ENCODE peak calls at places on chromosomes 2 and 18, in five cellular contexts. H is neuronal stem cell, L is H9, Q is trophoblast cell, C is H1. D is an unnamed sample.
A peak's percentile ranks its signal among the peaks of the same experiment; 100 is the strongest.

GRCh38 chr2:188068093-188068492 is 223.6 kb upstream of the GULP1 start:
- DNase-seq in L (no peak), H (no peak), C (no peak), Q (no peak), D (peak; percentile 51)

GRCh38 chr2:16624419-16624745 is 41.3 kb downstream of the CYRIA start:
- DNase-seq in L (no peak), H (no peak), Q (peak; percentile 81), C (no peak), D (no peak)

GRCh38 chr2:172429351-172429968 is 2.1 kb downstream of the ITGA6 start:
- DNase-seq in Q (peak; percentile 81), C (no peak), H (no peak), L (no peak), D (peak; percentile 49)

GRCh38 chr2:173647681-173648350 is 293.1 kb downstream of the CDCA7 start:
- DNase-seq in Q (no peak), L (no peak), C (no peak), H (no peak), D (peak; percentile 47)

GRCh38 chr18:6752200-6752873 is 22.8 kb downstream of the ARHGAP28 start:
- DNase-seq in C (no peak), L (peak; percentile 88), H (peak; percentile 48), Q (no peak), D (peak; percentile 84)

GRCh38 chr18:26700728-26701127 is 152.4 kb upstream of the KCTD1 start:
- DNase-seq in C (no peak), L (no peak), Q (no peak), H (no peak), D (no peak)

GRCh38 chr2:204538179-204539009 is 6.9 kb upstream of the PARD3B start:
- DNase-seq in H (no peak), L (peak; percentile 54), C (peak; percentile 52), Q (no peak), D (peak; percentile 71)

GRCh38 chr18:56661414-56662101 is 10.4 kb downstream of the WDR7 start:
- DNase-seq in H (no peak), L (no peak), Q (no peak), C (no peak), D (no peak)

GRCh38 chr2:66428986-66429612 is 5.8 kb upstream of the MEIS1 start:
- DNase-seq in H (no peak), C (no peak), L (no peak), Q (peak; percentile 78), D (peak; percentile 76)

GRCh38 chr2:17576802-17577201 is 36.3 kb downstream of the VSNL1 start:
- DNase-seq in C (no peak), Q (no peak), H (no peak), L (no peak), D (no peak)

GRCh38 chr2:147521936-147522335 is 322.9 kb upstream of the ACVR2A start:
- DNase-seq in L (no peak), Q (no peak), H (no peak), C (no peak), D (no peak)

GRCh38 chr2:239600650-239601049 is 199.8 kb upstream of the HDAC4 start:
- DNase-seq in Q (no peak), C (no peak), H (no peak), L (peak; percentile 14), D (no peak)

GRCh38 chr2:26492749-26493515 is 15.0 kb upstream of the OTOF start:
- DNase-seq in H (no peak), Q (no peak), L (no peak), C (no peak), D (no peak)

GRCh38 chr2:140186201-140186775 is 1406.1 kb upstream of the NXPH2 start:
- DNase-seq in Q (no peak), C (no peak), H (no peak), L (no peak), D (no peak)

GRCh38 chr2:240595381-240596079 is 9.0 kb downstream of the CAPN10 start:
- DNase-seq in Q (peak; percentile 38), L (peak; percentile 79), C (peak; percentile 83), H (peak; percentile 24), D (peak; percentile 14)

GRCh38 chr2:134842930-134843490 is 4.6 kb downstream of the ACMSD start:
- DNase-seq in H (no peak), Q (peak; percentile 40), C (no peak), L (no peak), D (no peak)

GRCh38 chr2:84702941-84703340 is 177.9 kb downstream of the TRABD2A start:
- DNase-seq in C (no peak), H (no peak), Q (no peak), L (no peak), D (no peak)

GRCh38 chr2:232652505-232652851 is 19.1 kb downstream of the EFHD1 start:
- DNase-seq in H (no peak), L (no peak), C (no peak), Q (peak; percentile 58), D (no peak)

GRCh38 chr2:64522843-64523428 is 1.2 kb upstream of the AFTPH start:
- DNase-seq in H (peak; percentile 63), L (no peak), Q (peak; percentile 98), C (no peak), D (peak; percentile 84)

GRCh38 chr18:34947711-34948125 is 93.5 kb upstream of the MAPRE2 start:
- DNase-seq in Q (peak; percentile 67), H (no peak), C (no peak), L (no peak), D (peak; percentile 73)

GRCh38 chr2:60819155-60819862 is 62.1 kb upstream of the REL start:
- DNase-seq in L (no peak), C (no peak), Q (no peak), H (no peak), D (no peak)

GRCh38 chr2:219446101-219446504 is 11.5 kb downstream of the SPEG start:
- DNase-seq in H (no peak), C (no peak), Q (peak; percentile 13), L (peak; percentile 69), D (peak; percentile 82)

GRCh38 chr18:61643884-61644647 is 248.7 kb downstream of the RNF152 start:
- DNase-seq in L (no peak), C (no peak), Q (no peak), H (no peak), D (no peak)

GRCh38 chr2:11409184-11409959 is 56.6 kb downstream of the E2F6 start:
- DNase-seq in Q (no peak), C (no peak), L (no peak), H (no peak), D (no peak)

GRCh38 chr2:19312949-19313348 is 45.5 kb downstream of the OSR1 start:
- DNase-seq in H (no peak), L (no peak), C (no peak), Q (peak; percentile 65), D (peak; percentile 59)

GRCh38 chr2:32166115-32166549 is 468 bp downstream of the SLC30A6 start:
- DNase-seq in L (no peak), Q (no peak), C (no peak), H (no peak), D (no peak)

GRCh38 chr2:71610671-71611070 is 157.3 kb downstream of the DYSF start:
- DNase-seq in Q (no peak), H (no peak), C (peak; percentile 23), L (peak; percentile 12), D (no peak)

GRCh38 chr18:59659486-59660187 is 37.6 kb downstream of the CCBE1 start:
- DNase-seq in H (no peak), C (no peak), L (no peak), Q (no peak), D (no peak)

GRCh38 chr2:69483696-69484095 is 46.5 kb upstream of the NFU1 start:
- DNase-seq in C (no peak), H (no peak), Q (no peak), L (no peak), D (no peak)

DNA sequence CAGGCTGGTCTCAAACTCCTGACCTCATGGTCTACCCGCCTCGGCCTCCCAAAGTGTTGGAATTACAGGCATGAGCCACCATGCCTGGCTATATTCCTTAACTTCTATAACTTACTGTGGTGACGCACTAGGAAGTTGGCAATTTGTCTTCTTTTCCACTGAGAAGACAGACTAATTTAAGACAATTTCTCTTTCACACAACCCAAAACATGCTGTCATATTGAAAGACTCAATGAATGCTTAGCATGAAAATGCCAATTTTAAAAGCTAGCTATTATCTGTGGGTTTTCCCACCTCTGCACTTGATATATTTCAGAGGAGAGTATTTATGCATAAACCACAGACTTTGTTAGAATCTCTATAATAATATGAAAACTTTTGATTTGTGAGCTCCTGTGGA is 84.5 kb downstream of the ERBB4 start:
- DNase-seq in H (no peak), Q (peak; percentile 4), L (no peak), C (no peak), D (no peak)
- H2BK12ac ChIP-seq in H (no peak overlapping the region), Q (no peak overlapping the region), L (no peak overlapping the region), C (no peak overlapping the region), D (no peak overlapping the region)

GRCh38 chr2:8985561-8986326 is 17.7 kb downstream of the MBOAT2 start:
- DNase-seq in H (no peak), C (no peak), Q (no peak), L (no peak), D (peak; percentile 36)
- H3K23ac ChIP-seq in H (no peak overlapping the region), C (no peak overlapping the region), Q (no peak overlapping the region), L (no peak overlapping the region), D (no peak overlapping the region)

GRCh38 chr2:184416514-184416913 is 181.8 kb upstream of the ZNF804A start:
- DNase-seq in L (no peak), Q (no peak), C (no peak), H (no peak), D (no peak)

GRCh38 chr2:184425083-184425482 is 173.2 kb upstream of the ZNF804A start:
- DNase-seq in Q (peak; percentile 89), L (no peak), C (no peak), H (no peak), D (no peak)

DNA sequence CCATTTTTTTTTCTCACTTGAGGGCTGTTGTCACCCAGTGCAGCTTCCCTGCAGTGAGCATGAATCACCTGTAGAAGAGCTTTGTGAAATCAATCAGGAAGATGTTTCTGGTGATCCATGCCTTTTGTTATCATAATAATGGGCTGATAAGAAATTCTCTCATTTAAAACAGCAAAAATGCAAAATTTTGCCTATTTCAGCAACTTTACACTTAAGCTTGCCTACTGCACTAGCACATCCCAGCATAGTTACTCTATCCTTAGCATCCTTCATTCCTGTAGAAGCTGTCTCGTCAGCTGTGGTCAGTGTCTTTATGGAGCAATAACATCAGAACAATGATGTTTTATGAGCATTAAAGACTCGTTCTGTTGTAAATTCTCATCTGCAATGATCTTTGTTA is 178.6 kb upstream of the ZNF804A start:
- DNase-seq in L (no peak), H (no peak), Q (no peak), C (no peak), D (no peak)
- H2BK12ac ChIP-seq in L (no peak overlapping the region), H (no peak overlapping the region), Q (no peak overlapping the region), C (no peak overlapping the region), D (no peak overlapping the region)

GRCh38 chr2:197708331-197708730 is 3.2 kb downstream of the MARS2 start:
- DNase-seq in L (no peak), Q (peak; percentile 88), H (no peak), C (no peak), D (peak; percentile 49)

GRCh38 chr2:197705912-197706838 is 1.0 kb downstream of the MARS2 start:
- DNase-seq in C (no peak), Q (peak; percentile 28), H (no peak), L (peak; percentile 30), D (peak; percentile 29)

GRCh38 chr2:197705143-197705911 is at the start of gene MARS2:
- DNase-seq in C (peak; percentile 91), L (peak; percentile 94), H (peak; percentile 91), Q (peak; percentile 95), D (peak; percentile 92)

GRCh38 chr2:197706839-197707207 is 1.7 kb downstream of the MARS2 start:
- DNase-seq in H (no peak), Q (no peak), L (no peak), C (no peak), D (no peak)

GRCh38 chr2:197707316-197708213 is 2.4 kb downstream of the MARS2 start:
- DNase-seq in C (no peak), L (no peak), Q (peak; percentile 65), H (no peak), D (peak; percentile 68)
- H3K23ac ChIP-seq in C (no peak overlapping the region), L (no peak overlapping the region), Q (no peak overlapping the region), H (no peak overlapping the region), D (no peak overlapping the region)

D was measured in mesenchymal stem cell.